ENCODE peak calls at places on chromosome 5, in six cellular contexts. X is sigmoid colon, Z is astrocyte, K is AG04450, V is mammary epithelial cell, U is neural progenitor cell. G is an unnamed sample.

GRCh38 chr5:148765061-148765460 is 61.4 kb upstream of the ADRB2 start:
- DNase-seq in V (no peak), X (no peak), U (no peak), K (no peak), Z (no peak), G (no peak)

GRCh38 chr5:81344736-81345135 is 43.3 kb downstream of the ZCCHC9 start:
- DNase-seq in Z (no peak), X (no peak), U (no peak), V (no peak), K (no peak), G (no peak)

GRCh38 chr5:35094966-35095365 is 47.2 kb upstream of the AGXT2 start:
- DNase-seq in X (no peak), V (no peak), U (no peak), K (no peak), Z (no peak), G (no peak)

GRCh38 chr5:33079548-33079947 is 361.2 kb upstream of the TARS1 start:
- DNase-seq in Z (no peak), K (no peak), X (no peak), V (no peak), U (no peak), G (no peak)

GRCh38 chr5:65111961-65112658 is 343.4 kb downstream of the CWC27 start:
- DNase-seq in Z (no peak), X (no peak), V (no peak), U (no peak), K (no peak), G (no peak)

GRCh38 chr5:84487963-84488362 is 103.3 kb upstream of the EDIL3 start:
- DNase-seq in X (no peak), Z (peak; percentile 96), K (peak; percentile 82), V (no peak), U (no peak), G (no peak)

GRCh38 chr5:80090884-80091166 is 55.7 kb downstream of the THBS4 start:
- DNase-seq in K (no peak), Z (no peak), U (no peak), X (no peak), V (no peak), G (no peak)

GRCh38 chr5:87705876-87706275 is 293.1 kb upstream of the CCNH start:
- DNase-seq in X (no peak), K (no peak), Z (peak; percentile 54), V (no peak), U (no peak), G (no peak)

GRCh38 chr5:18736051-18736398 is 1101.8 kb downstream of the TAF11L14 start:
- DNase-seq in V (no peak), U (no peak), K (no peak), Z (no peak), X (no peak), G (no peak)

GRCh38 chr5:80399553-80400239 is 8.2 kb upstream of the ZFYVE16 start:
- DNase-seq in Z (peak; percentile 31), V (peak; percentile 92), K (peak; percentile 21), U (no peak), X (no peak), G (peak; percentile 21)

GRCh38 chr5:171426266-171426665 is 6.8 kb downstream of the FGF18 start:
- DNase-seq in X (no peak), V (no peak), K (no peak), U (no peak), Z (no peak), G (no peak)

GRCh38 chr5:114237766-114238165 is 124.1 kb upstream of the KCNN2 start:
- DNase-seq in Z (peak; percentile 93), X (no peak), V (peak; percentile 41), U (no peak), K (peak; percentile 83), G (no peak)

GRCh38 chr5:103414598-103414997 is 148.0 kb downstream of the NUDT12 start:
- DNase-seq in U (no peak), V (peak; percentile 5), Z (no peak), X (no peak), K (no peak), G (no peak)

GRCh38 chr5:133400831-133401351 is 211.4 kb downstream of the FSTL4 start:
- DNase-seq in Z (no peak), U (no peak), K (no peak), X (no peak), V (no peak), G (no peak)

GRCh38 chr5:40688127-40688756 is 8.5 kb downstream of the PTGER4 start:
- DNase-seq in V (peak; percentile 67), K (peak; percentile 72), U (peak; percentile 89), X (peak; percentile 91), Z (peak; percentile 57), G (peak; percentile 74)

GRCh38 chr5:75340714-75341478 is 3.9 kb downstream of the HMGCR start:
- DNase-seq in X (no peak), V (peak; percentile 90), U (no peak), Z (no peak), K (no peak), G (peak; percentile 78)

GRCh38 chr5:64144429-64145215 is 21.0 kb upstream of the RNF180 start:
- DNase-seq in X (no peak), U (no peak), K (no peak), Z (peak; percentile 64), V (peak; percentile 66), G (peak; percentile 43)

GRCh38 chr5:111299067-111299481 is 74.9 kb downstream of the CAMK4 start:
- DNase-seq in X (peak; percentile 65), V (peak; percentile 2), U (no peak), K (no peak), Z (no peak), G (no peak)

GRCh38 chr5:151200913-151201445 is 22.9 kb downstream of the CCDC69 start:
- DNase-seq in X (no peak), Z (no peak), V (no peak), U (peak; percentile 52), K (no peak), G (no peak)

GRCh38 chr5:104859437-104859836 is 1296.8 kb upstream of the NUDT12 start:
- DNase-seq in U (no peak), X (no peak), V (no peak), K (no peak), Z (no peak), G (no peak)

GRCh38 chr5:180313677-180314076 is 21.8 kb upstream of the MAPK9 start:
- DNase-seq in U (no peak), Z (no peak), V (no peak), X (no peak), K (no peak), G (peak; percentile 66)

GRCh38 chr5:29720954-29721353 is 1472.5 kb upstream of the CDH6 start:
- DNase-seq in X (no peak), U (no peak), K (no peak), Z (no peak), V (no peak), G (no peak)
- TF ChIP-seq CTCF in X (no peak), U (no peak), K (no peak), Z (no peak), V (no peak), G (no peak)

GRCh38 chr5:96966801-96967200 is 30.9 kb downstream of the LNPEP start:
- DNase-seq in V (no peak), X (no peak), K (no peak), U (no peak), Z (no peak), G (no peak)

GRCh38 chr5:96969401-96969800 is 33.5 kb downstream of the LNPEP start:
- DNase-seq in Z (no peak), V (no peak), U (no peak), K (no peak), X (no peak), G (no peak)

GRCh38 chr5:96968614-96969013 is 32.7 kb downstream of the LNPEP start:
- DNase-seq in X (no peak), K (no peak), V (no peak), U (no peak), Z (no peak), G (no peak)

GRCh38 chr5:96967400-96967799 is 31.5 kb downstream of the LNPEP start:
- DNase-seq in X (no peak), K (no peak), U (no peak), V (no peak), Z (no peak), G (no peak)

GRCh38 chr5:96968074-96968473 is 32.2 kb downstream of the LNPEP start:
- DNase-seq in X (no peak), Z (peak; percentile 68), U (no peak), K (no peak), V (peak; percentile 21), G (peak; percentile 75)
- H3K27ac ChIP-seq in X (peak overlapping the region; percentile 65), Z (no peak overlapping the region), U (no peak overlapping the region), K (no peak overlapping the region), V (peak overlapping the region; percentile 37), G (no peak overlapping the region)

DNA sequence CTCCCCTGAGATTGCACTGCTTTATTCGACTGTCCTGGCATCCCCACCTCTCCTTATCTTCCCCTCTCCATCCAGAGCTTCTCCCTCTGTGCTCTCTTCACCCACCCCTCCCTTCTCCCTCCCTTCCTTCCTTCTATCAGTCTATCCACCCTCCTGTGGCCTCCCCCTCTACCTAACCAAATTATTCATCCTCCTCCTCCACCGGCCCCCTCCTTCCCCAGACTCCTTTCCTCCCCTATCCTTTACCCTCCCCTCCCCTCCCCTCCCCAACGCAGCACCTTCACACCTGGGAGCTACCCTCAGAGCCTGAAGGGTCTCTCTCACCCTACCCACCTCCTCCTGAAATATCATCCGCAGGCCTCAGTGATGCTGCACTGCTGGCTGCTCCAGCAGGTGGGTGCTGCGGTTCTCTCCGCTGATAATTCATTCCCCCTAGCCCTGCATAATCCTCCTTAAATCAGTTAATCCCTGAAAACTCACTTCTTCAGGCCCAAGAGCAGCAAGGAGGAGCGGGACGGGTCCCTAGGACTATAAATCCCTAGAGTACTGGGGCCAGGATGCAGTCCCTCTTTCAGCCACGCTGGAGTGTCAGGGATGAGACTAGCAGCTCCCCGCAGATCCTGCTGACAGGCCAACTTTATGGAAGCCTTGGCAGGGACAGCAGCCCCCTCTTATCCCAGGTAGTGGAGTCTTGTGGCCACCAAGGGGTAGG is 97.8 kb downstream of the PCDH1 start:
- DNase-seq in K (no peak), U (peak; percentile 66), X (no peak), Z (no peak), V (no peak), G (no peak)
- TF ChIP-seq CTCF in K (no peak), U (no peak), X (no peak), Z (no peak), V (no peak), G (no peak)

DNA sequence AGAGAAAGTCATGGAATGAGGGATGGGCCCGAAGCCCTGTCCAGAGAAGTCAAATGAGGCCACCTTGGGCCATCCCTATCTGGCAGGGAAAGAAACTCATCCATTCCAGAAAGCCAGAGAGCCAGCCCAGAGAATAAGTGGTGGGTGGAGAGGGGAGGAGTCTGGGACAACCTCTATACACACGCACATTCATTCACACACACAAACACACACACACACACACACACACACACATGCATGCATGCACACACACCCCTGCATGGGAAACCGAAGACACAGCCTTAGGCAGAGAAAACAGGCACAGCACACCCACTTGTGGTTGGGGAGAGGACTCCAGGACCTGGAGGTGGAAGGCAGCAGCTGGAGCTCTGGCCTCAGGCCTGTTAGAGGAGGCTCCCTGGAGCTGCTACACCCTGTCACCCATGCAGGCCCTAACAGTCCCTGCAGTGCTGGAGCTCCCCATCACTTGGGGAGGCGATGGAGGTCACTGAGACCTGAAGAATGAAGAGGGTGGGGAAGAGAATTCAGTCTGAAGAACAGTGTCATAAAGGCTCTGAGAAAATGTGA is 38.0 kb downstream of the TGFBI start:
- DNase-seq in K (peak; percentile 60), X (peak; percentile 86), V (peak; percentile 66), Z (peak; percentile 71), U (no peak), G (no peak)
- H3K27ac ChIP-seq in K (peak overlapping the region; percentile 21), X (peak overlapping the region; percentile 75), V (no peak overlapping the region), Z (no peak overlapping the region), U (no peak overlapping the region), G (peak overlapping the region; percentile 50)

GRCh38 chr5:36135994-36136393 is 15.7 kb downstream of the LMBRD2 start:
- DNase-seq in U (no peak), V (no peak), X (no peak), Z (no peak), K (no peak), G (no peak)
- TF ChIP-seq CTCF in U (no peak), V (no peak), X (no peak), Z (no peak), K (no peak), G (no peak)